ENCODE peak calls at places on chromosomes 11 and 22, in nine cellular contexts. O, A, T, P, W, Z, G, B and R are unnamed samples.

GRCh38 chr11:17494019-17494418 is 17.4 kb upstream of the ABCC8 start:
- DNase-seq in T (no peak), P (no peak), Z (no peak), B (no peak), A (no peak), W (no peak), G (no peak), O (no peak), R (no peak)

GRCh38 chr11:14267861-14268635 is 90.9 kb downstream of the RRAS2 start:
- DNase-seq in T (no peak), W (no peak), B (no peak), A (no peak), Z (no peak), P (no peak), G (no peak), O (no peak), R (peak; percentile 24)

GRCh38 chr11:78231962-78232459 is 43.3 kb downstream of the USP35 start:
- DNase-seq in O (no peak), A (no peak), Z (no peak), W (peak; percentile 53), G (no peak), P (no peak), B (no peak), T (peak; percentile 55), R (no peak)

GRCh38 chr11:112103446-112103845 is 16.8 kb downstream of the SDHD start:
- DNase-seq in A (no peak), G (no peak), T (no peak), O (no peak), P (no peak), B (no peak), Z (no peak), W (no peak), R (no peak)

GRCh38 chr11:69828971-69829344 is 9.7 kb upstream of the FGF3 start:
- DNase-seq in T (no peak), P (no peak), O (no peak), A (no peak), Z (no peak), B (no peak), W (no peak), G (no peak), R (no peak)

GRCh38 chr11:34292546-34292945 is 65.3 kb downstream of the ABTB2 start:
- DNase-seq in T (no peak), G (no peak), Z (no peak), A (no peak), O (no peak), B (no peak), P (no peak), W (no peak), R (no peak)

GRCh38 chr11:62853279-62853965 is 14.0 kb upstream of the WDR74 start:
- DNase-seq in W (no peak), O (no peak), P (peak; percentile 35), Z (no peak), A (no peak), B (no peak), T (no peak), G (no peak), R (no peak)

GRCh38 chr22:44550666-44551491 is 52.8 kb upstream of the RTL6 start:
- DNase-seq in T (peak; percentile 92), W (peak; percentile 93), P (no peak), O (no peak), A (no peak), Z (no peak), G (no peak), B (no peak), R (peak; percentile 82)

GRCh38 chr11:63907808-63908530 is 9.0 kb downstream of the RCOR2 start:
- DNase-seq in G (no peak), T (no peak), O (no peak), A (peak; percentile 13), W (no peak), B (no peak), Z (no peak), P (no peak), R (no peak)

GRCh38 chr22:37266581-37267127 is 15.7 kb upstream of the CYTH4 start:
- DNase-seq in O (no peak), A (no peak), P (no peak), W (no peak), G (no peak), T (no peak), Z (no peak), B (no peak), R (no peak)

GRCh38 chr22:31906086-31906485 is 38.2 kb upstream of the YWHAH start:
- DNase-seq in P (no peak), A (no peak), B (no peak), W (no peak), T (no peak), Z (no peak), O (no peak), G (no peak), R (no peak)

GRCh38 chr22:49097966-49098365 is 729.7 kb downstream of the BRD1 start:
- DNase-seq in O (no peak), P (no peak), T (no peak), B (no peak), A (no peak), Z (no peak), G (no peak), W (no peak), R (no peak)

GRCh38 chr11:1507381-1508140 is 21.0 kb upstream of the MOB2 start:
- DNase-seq in B (no peak), P (no peak), G (no peak), O (no peak), T (no peak), A (no peak), Z (no peak), W (no peak), R (no peak)

GRCh38 chr11:1824221-1825038 is 10.4 kb upstream of the SYT8 start:
- DNase-seq in P (no peak), A (no peak), W (no peak), Z (no peak), O (no peak), G (no peak), B (no peak), T (no peak), R (no peak)

GRCh38 chr11:123197711-123198110 is 2.7 kb upstream of the CLMP start:
- DNase-seq in T (peak; percentile 91), O (no peak), W (peak; percentile 96), Z (no peak), A (no peak), P (no peak), G (no peak), B (no peak), R (peak; percentile 70)

GRCh38 chr11:65013130-65013691 is 749 bp upstream of the ARL2 start:
- DNase-seq in B (peak; percentile 92), W (peak; percentile 84), T (no peak), G (peak; percentile 78), A (peak; percentile 95), O (peak; percentile 77), P (no peak), Z (no peak), R (peak; percentile 83)

GRCh38 chr11:63668396-63668795 is 2.8 kb downstream of the ATL3 start:
- DNase-seq in A (no peak), T (no peak), P (no peak), G (no peak), O (no peak), W (no peak), B (no peak), Z (no peak), R (no peak)

GRCh38 chr11:35138606-35138948 is 394 bp upstream of the CD44 start:
- DNase-seq in O (no peak), B (no peak), W (no peak), P (no peak), T (no peak), A (no peak), Z (no peak), G (no peak), R (no peak)

GRCh38 chr22:45212306-45212709 is 28.4 kb downstream of the KIAA0930 start:
- DNase-seq in P (no peak), Z (no peak), W (peak; percentile 86), O (no peak), G (no peak), B (no peak), T (peak; percentile 95), A (no peak), R (peak; percentile 91)

GRCh38 chr11:26556582-26556981 is 15.5 kb downstream of the MUC15 start:
- DNase-seq in W (no peak), Z (no peak), O (no peak), G (no peak), B (no peak), T (no peak), P (no peak), A (no peak), R (no peak)

GRCh38 chr11:129012880-129013279 is 70.2 kb upstream of the TP53AIP1 start:
- DNase-seq in T (no peak), G (no peak), P (no peak), B (no peak), Z (no peak), W (no peak), A (no peak), O (no peak), R (no peak)